ENCODE peak calls at places on chromosomes 1 and 21, in eight cellular contexts. R is mammary epithelial cell, J is astrocyte, H is hepatocyte, B is fibroblast of lung, C is PC-9, F is GM23248, D is GM23338. T is an unnamed sample.
A peak's percentile ranks its signal among the peaks of the same experiment; 100 is the strongest.

GRCh38 chr1:27517907-27518718 is 28.1 kb upstream of the WASF2 start:
- DNase-seq in R (peak; percentile 73), J (no peak), H (peak; percentile 83), B (no peak), C (peak; percentile 85), F (no peak), D (no peak), T (peak; percentile 53)

GRCh38 chr1:114113801-114114750 is 39.6 kb downstream of the SYT6 start:
- DNase-seq in R (peak; percentile 14), J (peak; percentile 27), H (no peak), B (peak; percentile 41), C (peak; percentile 67), F (peak; percentile 17), D (no peak), T (peak; percentile 90)

GRCh38 chr1:155105604-155106011 is 22.1 kb upstream of the EFNA1 start:
- DNase-seq in R (no peak), J (no peak), H (no peak), B (no peak), C (no peak), F (no peak), D (no peak), T (no peak)

GRCh38 chr1:27744556-27744955 is 18.8 kb downstream of the FAM76A start:
- DNase-seq in R (no peak), J (no peak), H (no peak), B (no peak), C (no peak), F (no peak), D (no peak), T (no peak)

GRCh38 chr1:27092888-27093287 is 62.0 kb downstream of the SLC9A1 start:
- DNase-seq in R (no peak), J (no peak), H (no peak), B (no peak), C (no peak), F (no peak), D (no peak), T (no peak)

GRCh38 chr1:183804382-183804781 is 538 bp upstream of the RGL1 start:
- DNase-seq in R (no peak), J (no peak), H (no peak), B (no peak), C (peak; percentile 4), F (no peak), D (peak; percentile 43), T (no peak)

GRCh38 chr1:5745776-5746610 is 246.2 kb downstream of the NPHP4 start:
- DNase-seq in R (peak; percentile 47), J (peak; percentile 10), H (peak; percentile 89), B (peak; percentile 25), C (peak; percentile 57), F (peak; percentile 73), D (peak; percentile 43), T (peak; percentile 85)

GRCh38 chr1:234768569-234769283 is 158.7 kb upstream of the IRF2BP2 start:
- DNase-seq in R (no peak), J (no peak), H (peak; percentile 38), B (no peak), C (no peak), F (no peak), D (no peak), T (no peak)

GRCh38 chr1:66294692-66295384 is 239.1 kb upstream of the SGIP1 start:
- DNase-seq in R (peak; percentile 77), J (peak; percentile 68), H (peak; percentile 63), B (peak; percentile 78), C (peak; percentile 35), F (peak; percentile 90), D (no peak), T (peak; percentile 85)

GRCh38 chr1:212118167-212118871 is 82.8 kb downstream of the DTL start:
- DNase-seq in R (peak; percentile 41), J (peak; percentile 47), H (peak; percentile 25), B (peak; percentile 60), C (no peak), F (no peak), D (no peak), T (no peak)

GRCh38 chr1:8384577-8384976 is 66.7 kb downstream of the SLC45A1 start:
- DNase-seq in R (no peak), J (no peak), H (no peak), B (peak; percentile 32), C (no peak), F (peak; percentile 44), D (no peak), T (no peak)

DNA sequence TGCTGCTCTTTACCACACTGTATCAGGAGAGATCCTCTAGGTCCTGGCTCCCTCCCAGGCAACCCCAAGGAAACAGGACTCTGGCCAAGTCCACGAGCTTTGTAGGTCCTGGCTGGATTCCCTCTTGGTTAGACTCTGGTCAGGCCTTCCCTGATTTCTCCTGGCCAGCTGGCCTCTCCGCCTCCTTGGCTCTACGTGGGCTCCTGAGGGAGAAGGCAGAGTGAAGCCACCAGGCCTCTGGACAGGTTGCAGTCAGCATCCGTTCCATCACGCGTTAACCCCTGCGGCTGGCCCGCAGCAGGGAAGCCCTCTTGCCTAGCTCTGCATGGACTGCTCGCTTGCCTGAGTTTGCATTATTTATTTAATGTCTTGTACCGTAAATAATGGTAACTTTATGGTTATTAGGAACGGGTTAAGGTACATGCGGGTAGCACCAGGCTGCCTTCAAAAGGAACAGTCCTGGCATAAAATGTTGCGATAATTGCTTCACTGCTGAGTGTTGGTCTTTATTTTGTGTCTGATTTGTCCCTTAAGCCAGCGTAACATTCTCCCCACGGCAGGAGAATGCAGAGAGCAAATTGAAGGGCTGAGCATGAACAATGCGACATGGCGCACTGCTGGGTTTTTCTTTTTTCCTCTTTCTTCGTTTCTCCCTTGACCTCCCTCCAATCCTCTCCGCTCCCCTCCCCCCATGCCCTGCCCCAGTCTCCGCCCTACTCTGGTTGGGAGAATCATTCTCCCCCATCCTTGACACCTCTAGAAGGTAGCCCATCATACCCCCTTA is 100.3 kb downstream of the RNF220 start:
- DNase-seq in R (no peak), J (peak; percentile 52), H (no peak), B (peak; percentile 65), C (no peak), F (no peak), D (no peak), T (no peak)
- TF ChIP-seq EZH2 in R (no peak), J (no peak), H (no peak), B (no peak), C (no peak), F (no peak), D (no peak), T (no peak)

GRCh38 chr1:177181631-177182291 is 11.0 kb downstream of the BRINP2 start:
- DNase-seq in R (peak; percentile 34), J (peak; percentile 15), H (peak; percentile 78), B (peak; percentile 29), C (peak; percentile 17), F (peak; percentile 75), D (peak; percentile 92), T (peak; percentile 78)

GRCh38 chr1:177183801-177184200 is 13.0 kb downstream of the BRINP2 start:
- DNase-seq in R (no peak), J (no peak), H (no peak), B (no peak), C (no peak), F (no peak), D (no peak), T (no peak)

GRCh38 chr1:177185209-177185608 is 14.5 kb downstream of the BRINP2 start:
- DNase-seq in R (no peak), J (no peak), H (no peak), B (no peak), C (no peak), F (peak; percentile 46), D (peak; percentile 69), T (peak; percentile 52)

DNA sequence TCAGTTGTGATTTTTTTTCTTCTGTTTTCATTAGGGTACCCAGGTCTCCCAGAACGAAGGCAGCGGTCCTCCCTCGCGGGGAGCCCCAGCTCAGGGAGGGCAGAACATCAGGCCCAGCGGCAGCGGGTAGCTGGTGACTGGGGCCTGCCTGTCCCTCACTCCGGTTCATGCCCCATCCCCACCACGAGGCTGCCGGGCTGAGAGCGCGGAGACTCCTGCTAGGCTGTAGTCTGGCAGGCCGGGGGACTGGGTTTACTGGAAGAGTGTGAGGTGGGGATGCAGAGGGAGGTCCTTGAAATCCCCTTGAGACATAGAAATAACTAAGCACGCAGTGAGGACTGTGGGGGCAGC is 10.5 kb downstream of the BRINP2 start:
- DNase-seq in R (no peak), J (no peak), H (no peak), B (no peak), C (no peak), F (no peak), D (peak; percentile 54), T (no peak)
- TF ChIP-seq EZH2 in R (no peak), J (peak; percentile 53), H (no peak), B (no peak), C (no peak), F (no peak), D (no peak), T (no peak)

GRCh38 chr21:46603228-46603627 is 1.7 kb downstream of the S100B start:
- DNase-seq in R (no peak), J (no peak), H (no peak), B (peak; percentile 2), C (peak; percentile 20), F (peak; percentile 47), D (peak; percentile 77), T (peak; percentile 23)

GRCh38 chr21:46604329-46604974 is 430 bp downstream of the S100B start:
- DNase-seq in R (no peak), J (no peak), H (no peak), B (no peak), C (no peak), F (no peak), D (no peak), T (no peak)

GRCh38 chr21:46605759-46606426 is 1.0 kb upstream of the S100B start:
- DNase-seq in R (no peak), J (no peak), H (no peak), B (no peak), C (no peak), F (no peak), D (no peak), T (no peak)

GRCh38 chr21:46606427-46606813 is 1.5 kb upstream of the S100B start:
- DNase-seq in R (no peak), J (no peak), H (no peak), B (no peak), C (no peak), F (no peak), D (no peak), T (no peak)

DNA sequence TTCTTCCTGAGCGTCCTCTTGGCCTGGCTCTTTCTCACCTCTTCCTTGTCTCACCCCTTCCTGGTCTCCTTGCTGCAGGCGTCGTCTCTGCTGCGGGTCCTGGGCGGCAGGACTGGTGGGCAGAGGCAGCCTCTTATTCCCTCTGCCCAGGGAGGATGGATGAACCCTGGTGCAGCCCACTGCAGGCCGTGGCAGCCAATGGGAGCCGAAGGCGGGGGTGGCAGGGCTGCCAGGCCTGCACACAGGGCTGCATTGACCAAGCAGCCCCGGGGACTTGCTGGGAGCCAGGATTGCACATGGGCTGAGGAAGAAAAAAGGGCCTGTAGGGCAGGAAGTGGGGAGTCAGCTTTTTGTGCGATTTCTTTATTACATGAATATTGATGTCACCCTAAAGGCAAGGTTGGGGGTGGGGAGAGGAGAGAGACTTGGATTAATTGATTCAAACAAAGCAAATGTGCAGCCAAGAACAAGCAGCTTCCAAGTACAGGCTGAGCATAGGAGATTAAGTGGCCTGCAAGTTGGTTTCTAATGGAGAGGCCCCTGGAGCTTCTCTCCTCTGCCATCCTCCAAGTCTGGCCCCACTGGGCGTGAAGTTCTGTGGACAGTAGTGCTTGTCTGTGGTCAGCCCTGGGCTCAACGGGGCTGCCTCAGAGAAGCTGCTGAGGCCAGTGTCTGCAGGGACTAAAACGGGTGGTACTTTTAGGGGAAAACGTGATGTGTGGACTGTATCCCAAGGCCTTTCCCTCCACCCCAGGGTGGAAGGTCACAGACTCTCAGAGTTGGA is at the start of gene S100B:
- DNase-seq in R (no peak), J (no peak), H (no peak), B (peak; percentile 26), C (no peak), F (no peak), D (peak; percentile 33), T (no peak)
- TF ChIP-seq EZH2 in R (no peak), J (no peak), H (no peak), B (no peak), C (no peak), F (no peak), D (no peak), T (no peak)

GRCh38 chr1:92430030-92430429 is 56.7 kb downstream of the GFI1 start:
- DNase-seq in R (no peak), J (no peak), H (no peak), B (no peak), C (no peak), F (no peak), D (no peak), T (no peak)
- TF ChIP-seq EZH2 in R (no peak), J (no peak), H (no peak), B (no peak), C (no peak), F (no peak), D (no peak), T (no peak)